ENCODE peak calls at places on chromosomes 1 and 21, in seven cellular contexts. One of them, this sample, is unnamed.
A peak's percentile ranks its signal among the peaks of the same experiment; 100 is the strongest.

GRCh38 chr1:9066945-9067807 is 2.3 kb downstream of the SLC2A5 start:
- DNase-seq in PC-3: peak; percentile 64
- DNase-seq in fibroblast of lung: peak; percentile 92
- DNase-seq in neural progenitor cell: no peak
- DNase-seq in K562: peak; percentile 40
- DNase-seq in HCT116: no peak
- DNase-seq in endothelial cell of umbilical vein: peak; percentile 68
- DNase-seq in this sample: peak; percentile 86

GRCh38 chr21:40620386-40621145 is 226.4 kb downstream of the DSCAM start:
- DNase-seq in neural progenitor cell: no peak
- DNase-seq in PC-3: no peak
- DNase-seq in fibroblast of lung: no peak
- DNase-seq in K562: no peak
- DNase-seq in endothelial cell of umbilical vein: no peak
- DNase-seq in HCT116: no peak
- DNase-seq in this sample: no peak

GRCh38 chr1:85578321-85579295 is 2.0 kb upstream of the CCN1 start:
- DNase-seq in fibroblast of lung: peak; percentile 98
- DNase-seq in endothelial cell of umbilical vein: peak; percentile 92
- DNase-seq in neural progenitor cell: peak; percentile 36
- DNase-seq in HCT116: no peak
- DNase-seq in K562: no peak
- DNase-seq in PC-3: peak; percentile 79
- DNase-seq in this sample: no peak

GRCh38 chr21:42193131-42193671 is 25.7 kb upstream of the ABCG1 start:
- DNase-seq in PC-3: peak; percentile 27
- DNase-seq in fibroblast of lung: no peak
- DNase-seq in K562: no peak
- DNase-seq in neural progenitor cell: no peak
- DNase-seq in HCT116: no peak
- DNase-seq in endothelial cell of umbilical vein: peak; percentile 27
- DNase-seq in this sample: peak; percentile 88

GRCh38 chr1:156673387-156674121 is 3.7 kb downstream of the NES start:
- DNase-seq in neural progenitor cell: peak; percentile 98
- DNase-seq in fibroblast of lung: no peak
- DNase-seq in PC-3: no peak
- DNase-seq in HCT116: no peak
- DNase-seq in endothelial cell of umbilical vein: no peak
- DNase-seq in K562: peak; percentile 55
- DNase-seq in this sample: no peak

GRCh38 chr1:204260601-204261197 is 46.9 kb upstream of the GOLT1A start:
- DNase-seq in neural progenitor cell: no peak
- DNase-seq in endothelial cell of umbilical vein: no peak
- DNase-seq in K562: peak; percentile 9
- DNase-seq in HCT116: no peak
- DNase-seq in fibroblast of lung: no peak
- DNase-seq in PC-3: no peak
- DNase-seq in this sample: no peak

GRCh38 chr1:70204578-70204977 is 801 bp downstream of the LRRC40 start:
- DNase-seq in endothelial cell of umbilical vein: peak; percentile 42
- DNase-seq in K562: peak; percentile 33
- DNase-seq in fibroblast of lung: peak; percentile 25
- DNase-seq in PC-3: no peak
- DNase-seq in HCT116: no peak
- DNase-seq in neural progenitor cell: peak; percentile 22
- DNase-seq in this sample: peak; percentile 28

GRCh38 chr1:210241121-210241520 is 8.5 kb downstream of the SERTAD4 start:
- DNase-seq in K562: no peak
- DNase-seq in endothelial cell of umbilical vein: no peak
- DNase-seq in neural progenitor cell: no peak
- DNase-seq in HCT116: no peak
- DNase-seq in fibroblast of lung: no peak
- DNase-seq in PC-3: no peak
- DNase-seq in this sample: no peak

GRCh38 chr1:205073511-205073910 is 10.7 kb downstream of the TMEM81 start:
- DNase-seq in HCT116: no peak
- DNase-seq in endothelial cell of umbilical vein: no peak
- DNase-seq in K562: no peak
- DNase-seq in PC-3: peak; percentile 40
- DNase-seq in fibroblast of lung: no peak
- DNase-seq in neural progenitor cell: no peak
- DNase-seq in this sample: peak; percentile 78

DNA sequence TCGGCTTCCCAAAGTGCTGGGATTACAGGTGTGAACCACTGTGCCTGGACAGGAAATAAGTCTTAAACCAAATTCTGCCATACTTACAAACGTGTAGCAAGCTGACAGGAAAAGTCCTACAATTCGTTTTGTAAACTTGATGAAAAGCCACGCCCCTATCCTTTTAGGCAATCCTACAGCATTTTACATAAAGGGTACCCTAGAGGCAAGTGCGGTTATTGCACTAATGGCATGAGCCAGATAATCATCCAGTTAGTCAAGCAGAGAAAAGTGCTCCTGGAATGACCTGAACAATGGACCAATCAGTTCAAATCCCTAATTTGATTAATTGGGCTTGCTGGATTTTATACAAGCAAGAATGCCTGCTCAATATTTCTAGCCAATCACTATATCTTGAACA is 338.2 kb downstream of the KIF26B start:
- DNase-seq in HCT116: peak; percentile 36
- DNase-seq in neural progenitor cell: peak; percentile 30
- DNase-seq in fibroblast of lung: no peak
- DNase-seq in endothelial cell of umbilical vein: no peak
- DNase-seq in PC-3: peak; percentile 59
- DNase-seq in K562: peak; percentile 54
- DNase-seq in this sample: no peak
- TF ChIP-seq CTCF in HCT116: peak; percentile 52
- TF ChIP-seq CTCF in neural progenitor cell: peak; percentile 40
- TF ChIP-seq CTCF in fibroblast of lung: peak; percentile 21
- TF ChIP-seq CTCF in endothelial cell of umbilical vein: no peak
- TF ChIP-seq CTCF in PC-3: peak; percentile 52
- TF ChIP-seq CTCF in K562: peak; percentile 27
- TF ChIP-seq CTCF in this sample: peak; percentile 8

GRCh38 chr21:30674312-30674711 is 31.6 kb downstream of the KRTAP20-3 start:
- DNase-seq in neural progenitor cell: no peak
- DNase-seq in endothelial cell of umbilical vein: no peak
- DNase-seq in fibroblast of lung: no peak
- DNase-seq in HCT116: no peak
- DNase-seq in PC-3: no peak
- DNase-seq in K562: no peak
- DNase-seq in this sample: no peak

DNA sequence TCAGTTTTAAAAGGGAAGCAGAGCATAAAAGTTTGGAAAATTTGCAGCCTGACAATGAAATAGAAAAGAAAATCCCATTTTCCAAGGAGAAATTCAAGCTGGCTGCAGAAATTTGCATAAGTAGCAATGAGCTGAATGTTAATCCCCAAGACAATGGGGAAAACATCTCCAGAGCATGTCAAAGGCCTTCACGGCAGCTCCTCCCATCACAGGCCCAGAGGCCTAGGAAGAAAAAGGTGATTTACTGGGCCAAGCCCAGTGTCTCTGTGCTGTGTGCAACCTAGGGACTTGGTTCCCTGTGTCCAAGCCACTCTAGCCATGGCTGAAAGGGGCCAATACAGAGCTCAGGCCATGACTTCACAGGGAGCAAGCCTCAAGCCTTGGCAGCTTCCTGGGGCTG is 26.1 kb downstream of the KRTAP20-3 start:
- DNase-seq in HCT116: no peak
- DNase-seq in PC-3: no peak
- DNase-seq in neural progenitor cell: no peak
- DNase-seq in endothelial cell of umbilical vein: no peak
- DNase-seq in fibroblast of lung: no peak
- DNase-seq in K562: no peak
- DNase-seq in this sample: no peak
- H2AFZ ChIP-seq in HCT116: no peak overlapping the region
- H2AFZ ChIP-seq in PC-3: no peak overlapping the region
- H2AFZ ChIP-seq in neural progenitor cell: no peak overlapping the region
- H2AFZ ChIP-seq in endothelial cell of umbilical vein: no peak overlapping the region
- H2AFZ ChIP-seq in fibroblast of lung: no peak overlapping the region
- H2AFZ ChIP-seq in K562: no peak overlapping the region
- H2AFZ ChIP-seq in this sample: no peak overlapping the region

GRCh38 chr1:22776051-22776611 is 65.5 kb downstream of the EPHB2 start:
- DNase-seq in endothelial cell of umbilical vein: no peak
- DNase-seq in PC-3: peak; percentile 30
- DNase-seq in neural progenitor cell: no peak
- DNase-seq in K562: no peak
- DNase-seq in HCT116: no peak
- DNase-seq in fibroblast of lung: no peak
- DNase-seq in this sample: no peak
- TF ChIP-seq CTCF in endothelial cell of umbilical vein: no peak
- TF ChIP-seq CTCF in PC-3: peak; percentile 31
- TF ChIP-seq CTCF in neural progenitor cell: no peak
- TF ChIP-seq CTCF in K562: no peak
- TF ChIP-seq CTCF in HCT116: no peak
- TF ChIP-seq CTCF in fibroblast of lung: no peak
- TF ChIP-seq CTCF in this sample: no peak

DNA sequence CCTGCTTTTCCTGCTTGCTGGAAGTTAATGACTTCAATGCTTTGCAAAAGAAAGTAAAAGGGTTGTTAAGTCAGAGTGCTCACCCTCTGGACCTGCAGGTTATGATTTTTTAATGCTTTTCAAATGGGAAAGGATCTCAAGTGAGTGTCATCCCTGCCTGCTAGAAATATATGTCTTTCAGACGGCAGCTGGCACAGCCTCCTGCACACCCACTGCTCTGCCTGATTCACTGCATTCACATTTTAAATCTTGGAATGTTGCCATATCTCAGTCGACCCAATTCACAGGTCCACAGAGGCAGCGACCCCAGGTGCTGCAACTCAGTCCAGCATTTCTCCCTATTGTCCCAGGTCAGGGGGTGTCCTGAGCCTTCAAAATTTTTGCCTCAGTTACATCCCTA is 10.7 kb downstream of the DUSP23 start:
- DNase-seq in K562: no peak
- DNase-seq in endothelial cell of umbilical vein: no peak
- DNase-seq in HCT116: no peak
- DNase-seq in PC-3: peak; percentile 19
- DNase-seq in neural progenitor cell: no peak
- DNase-seq in fibroblast of lung: no peak
- DNase-seq in this sample: no peak
- H2AFZ ChIP-seq in K562: no peak overlapping the region
- H2AFZ ChIP-seq in endothelial cell of umbilical vein: no peak overlapping the region
- H2AFZ ChIP-seq in HCT116: no peak overlapping the region
- H2AFZ ChIP-seq in PC-3: no peak overlapping the region
- H2AFZ ChIP-seq in neural progenitor cell: no peak overlapping the region
- H2AFZ ChIP-seq in fibroblast of lung: no peak overlapping the region
- H2AFZ ChIP-seq in this sample: no peak overlapping the region

DNA sequence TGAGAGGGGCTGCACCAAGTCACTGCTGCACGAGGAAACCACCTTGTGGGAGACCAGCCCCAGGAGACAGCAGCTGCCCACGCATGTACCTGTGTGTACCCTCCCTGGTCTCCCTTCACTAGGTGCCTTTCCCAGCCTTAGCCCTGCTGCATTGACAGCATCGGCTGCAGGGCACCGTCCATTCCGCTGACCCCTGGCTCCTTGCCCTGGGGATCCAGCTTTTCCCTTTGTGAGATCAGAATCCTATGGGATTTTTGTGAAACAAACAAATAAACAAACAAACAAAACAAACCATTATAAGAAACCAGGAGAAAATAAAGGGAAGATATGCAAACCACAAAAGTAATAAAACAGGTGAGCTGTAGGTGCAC is 2.1 kb downstream of the STUM start:
- DNase-seq in PC-3: no peak
- DNase-seq in K562: no peak
- DNase-seq in fibroblast of lung: no peak
- DNase-seq in neural progenitor cell: no peak
- DNase-seq in endothelial cell of umbilical vein: no peak
- DNase-seq in HCT116: no peak
- DNase-seq in this sample: no peak
- TF ChIP-seq CTCF in PC-3: no peak
- TF ChIP-seq CTCF in K562: no peak
- TF ChIP-seq CTCF in fibroblast of lung: no peak
- TF ChIP-seq CTCF in neural progenitor cell: no peak
- TF ChIP-seq CTCF in endothelial cell of umbilical vein: no peak
- TF ChIP-seq CTCF in HCT116: no peak
- TF ChIP-seq CTCF in this sample: no peak

DNA sequence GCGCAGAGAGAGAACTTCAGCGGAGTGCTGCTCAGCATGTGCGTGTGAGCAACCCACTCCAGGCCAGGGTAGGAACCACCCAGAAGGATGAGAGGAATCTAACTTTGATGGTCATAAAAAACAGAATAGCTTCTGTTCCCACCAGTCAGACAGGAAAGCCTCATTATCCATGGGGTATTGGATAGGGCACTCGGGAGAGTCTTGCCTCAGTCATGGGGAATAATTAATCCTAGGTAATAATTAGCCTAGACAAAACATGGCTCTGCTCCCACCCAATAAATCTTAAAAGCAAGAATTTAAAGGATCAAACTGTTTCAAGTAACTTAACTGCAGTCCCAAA is 35.3 kb downstream of the LDLRAD1 start:
- DNase-seq in HCT116: no peak
- DNase-seq in PC-3: no peak
- DNase-seq in K562: no peak
- DNase-seq in fibroblast of lung: no peak
- DNase-seq in endothelial cell of umbilical vein: no peak
- DNase-seq in neural progenitor cell: no peak
- DNase-seq in this sample: no peak
- H2AFZ ChIP-seq in HCT116: peak overlapping the region; percentile 43
- H2AFZ ChIP-seq in PC-3: peak overlapping the region; percentile 75
- H2AFZ ChIP-seq in K562: peak overlapping the region; percentile 96
- H2AFZ ChIP-seq in fibroblast of lung: peak overlapping the region; percentile 82
- H2AFZ ChIP-seq in endothelial cell of umbilical vein: peak overlapping the region; percentile 61
- H2AFZ ChIP-seq in neural progenitor cell: peak overlapping the region; percentile 77
- H2AFZ ChIP-seq in this sample: peak overlapping the region; percentile 89

GRCh38 chr1:7209340-7209739 is 424.1 kb downstream of the CAMTA1 start:
- DNase-seq in PC-3: no peak
- DNase-seq in fibroblast of lung: no peak
- DNase-seq in endothelial cell of umbilical vein: no peak
- DNase-seq in neural progenitor cell: no peak
- DNase-seq in HCT116: no peak
- DNase-seq in K562: no peak
- DNase-seq in this sample: no peak

GRCh38 chr1:7208647-7209180 is 423.5 kb downstream of the CAMTA1 start:
- DNase-seq in K562: no peak
- DNase-seq in fibroblast of lung: no peak
- DNase-seq in PC-3: no peak
- DNase-seq in HCT116: no peak
- DNase-seq in endothelial cell of umbilical vein: no peak
- DNase-seq in neural progenitor cell: no peak
- DNase-seq in this sample: no peak

DNA sequence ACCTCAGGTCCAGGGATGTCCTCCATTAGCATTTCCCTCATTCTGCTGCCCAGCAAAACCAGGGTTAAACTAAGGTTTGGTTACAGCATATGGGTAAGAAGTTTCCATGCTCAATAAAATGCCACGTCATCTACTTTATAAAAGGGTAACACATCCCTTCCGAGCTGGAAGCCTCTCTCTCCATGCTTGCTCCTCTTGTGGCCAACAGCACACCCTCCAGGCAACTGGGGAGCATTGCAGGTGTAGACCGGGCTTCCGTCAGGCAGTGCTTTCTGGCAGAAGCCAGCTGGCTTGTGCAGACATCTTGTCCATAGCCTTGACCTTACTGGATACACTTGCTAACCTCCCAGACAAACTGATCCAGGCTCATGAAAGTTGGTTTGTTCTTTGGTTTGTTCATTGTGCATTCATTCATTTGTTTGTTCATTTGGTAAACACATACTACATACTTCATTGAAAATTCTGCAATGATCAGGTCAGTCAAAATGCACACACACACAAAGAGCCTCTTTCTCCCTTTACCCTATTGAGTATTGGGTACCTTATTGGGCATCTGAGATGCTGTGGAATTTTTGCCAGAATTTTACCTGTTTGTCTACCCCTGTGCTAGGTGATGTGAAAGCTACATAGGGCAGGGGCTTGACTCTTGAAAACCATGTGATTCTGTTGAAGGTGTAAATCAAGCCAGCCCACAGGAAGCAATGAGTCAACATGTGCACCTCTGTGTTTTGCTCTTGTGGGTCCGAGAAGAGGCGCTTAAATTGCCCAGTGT is 422.8 kb downstream of the CAMTA1 start:
- DNase-seq in fibroblast of lung: peak; percentile 67
- DNase-seq in HCT116: peak; percentile 65
- DNase-seq in PC-3: peak; percentile 84
- DNase-seq in neural progenitor cell: peak; percentile 82
- DNase-seq in K562: peak; percentile 69
- DNase-seq in endothelial cell of umbilical vein: peak; percentile 59
- DNase-seq in this sample: peak; percentile 64
- TF ChIP-seq CTCF in fibroblast of lung: peak; percentile 66
- TF ChIP-seq CTCF in HCT116: peak; percentile 92
- TF ChIP-seq CTCF in PC-3: peak; percentile 86
- TF ChIP-seq CTCF in neural progenitor cell: peak; percentile 91
- TF ChIP-seq CTCF in K562: peak; percentile 83
- TF ChIP-seq CTCF in endothelial cell of umbilical vein: peak; percentile 62
- TF ChIP-seq CTCF in this sample: peak; percentile 99

This sample was measured in mammary epithelial cell.